ENCODE peak calls at places on chromosomes 5 and 9, in seven cellular contexts. U, O, P, L, H, J and Z are unnamed samples.

GRCh38 chr9:113548221-113549041 is 84.9 kb downstream of the RGS3 start:
- DNase-seq in L (peak; percentile 87), U (no peak), P (no peak), O (no peak), J (no peak), H (no peak), Z (no peak)

GRCh38 chr5:179163236-179164155 is 103.3 kb downstream of the ZNF354C start:
- DNase-seq in L (peak; percentile 60), O (no peak), J (no peak), P (no peak), H (no peak), U (no peak), Z (no peak)

GRCh38 chr9:108634669-108635462 is 220.9 kb downstream of the ACTL7B start:
- DNase-seq in H (peak; percentile 31), P (no peak), J (no peak), L (no peak), O (no peak), U (peak; percentile 10), Z (no peak)

GRCh38 chr5:113523168-113523567 is 9.7 kb downstream of the YTHDC2 start:
- DNase-seq in O (no peak), L (no peak), U (no peak), P (no peak), H (no peak), J (no peak), Z (no peak)

GRCh38 chr5:150227606-150228273 is 37.9 kb downstream of the SLC6A7 start:
- DNase-seq in L (no peak), U (no peak), H (no peak), O (no peak), P (no peak), J (no peak), Z (no peak)

GRCh38 chr9:130220351-130220750 is 45.2 kb upstream of the HMCN2 start:
- DNase-seq in P (no peak), H (no peak), O (peak; percentile 38), L (no peak), J (no peak), U (no peak), Z (no peak)

GRCh38 chr5:16427572-16427971 is 38.0 kb downstream of the ZNF622 start:
- DNase-seq in O (no peak), L (no peak), U (no peak), P (no peak), J (no peak), H (no peak), Z (no peak)

GRCh38 chr5:7186818-7187217 is 209.1 kb upstream of the ADCY2 start:
- DNase-seq in H (no peak), J (no peak), P (no peak), O (no peak), L (no peak), U (no peak), Z (no peak)

GRCh38 chr9:131892162-131892707 is 152.4 kb upstream of the RAPGEF1 start:
- DNase-seq in L (no peak), H (peak; percentile 22), J (no peak), U (no peak), P (no peak), O (no peak), Z (peak; percentile 42)

GRCh38 chr5:55853271-55853670 is 2.1 kb downstream of the IL31RA start:
- DNase-seq in P (no peak), O (no peak), H (no peak), J (no peak), U (no peak), L (no peak), Z (no peak)

GRCh38 chr5:53944981-53945380 is 365.4 kb downstream of the ARL15 start:
- DNase-seq in J (no peak), H (no peak), P (no peak), O (no peak), U (no peak), L (no peak), Z (no peak)

GRCh38 chr5:41193462-41194166 is 19.7 kb downstream of the C6 start:
- DNase-seq in O (no peak), J (no peak), P (no peak), L (peak; percentile 98), H (peak; percentile 87), U (no peak), Z (no peak)

GRCh38 chr5:168889039-168889438 is 309.9 kb upstream of the PANK3 start:
- DNase-seq in P (no peak), L (no peak), J (no peak), O (no peak), U (no peak), H (no peak), Z (no peak)

GRCh38 chr9:34426340-34427074 is 31.9 kb downstream of the FAM219A start:
- DNase-seq in L (no peak), U (no peak), H (no peak), J (no peak), O (no peak), P (peak; percentile 13), Z (no peak)

GRCh38 chr5:138623053-138623452 is 47.9 kb upstream of the HSPA9 start:
- DNase-seq in O (no peak), U (no peak), L (no peak), P (no peak), H (no peak), J (no peak), Z (no peak)

GRCh38 chr9:122318284-122318683 is 52.5 kb upstream of the PTGS1 start:
- DNase-seq in H (no peak), P (no peak), L (no peak), J (no peak), U (no peak), O (no peak), Z (no peak)

GRCh38 chr9:134595014-134595413 is 46.6 kb upstream of the COL5A1 start:
- DNase-seq in U (no peak), P (no peak), O (no peak), H (no peak), J (no peak), L (peak; percentile 50), Z (no peak)

GRCh38 chr9:71719585-71719984 is 48.7 kb downstream of the CEMIP2 start:
- DNase-seq in J (no peak), U (no peak), P (no peak), H (no peak), O (no peak), L (no peak), Z (no peak)

GRCh38 chr5:119031905-119032304 is 39.0 kb upstream of the DMXL1 start:
- DNase-seq in U (peak; percentile 34), H (no peak), O (no peak), P (peak; percentile 24), J (no peak), L (no peak), Z (peak; percentile 59)

GRCh38 chr5:58932057-58932594 is 349.3 kb downstream of the RAB3C start:
- DNase-seq in H (no peak), U (no peak), O (no peak), P (no peak), J (no peak), L (no peak), Z (no peak)

GRCh38 chr5:10335711-10336470 is 17.6 kb upstream of the MARCHF6 start:
- DNase-seq in H (no peak), U (no peak), J (no peak), P (no peak), O (no peak), L (no peak), Z (no peak)

GRCh38 chr5:106171708-106172107 is 1499.0 kb downstream of the EFNA5 start:
- DNase-seq in U (no peak), P (no peak), H (peak; percentile 49), L (no peak), O (no peak), J (no peak), Z (no peak)

DNA sequence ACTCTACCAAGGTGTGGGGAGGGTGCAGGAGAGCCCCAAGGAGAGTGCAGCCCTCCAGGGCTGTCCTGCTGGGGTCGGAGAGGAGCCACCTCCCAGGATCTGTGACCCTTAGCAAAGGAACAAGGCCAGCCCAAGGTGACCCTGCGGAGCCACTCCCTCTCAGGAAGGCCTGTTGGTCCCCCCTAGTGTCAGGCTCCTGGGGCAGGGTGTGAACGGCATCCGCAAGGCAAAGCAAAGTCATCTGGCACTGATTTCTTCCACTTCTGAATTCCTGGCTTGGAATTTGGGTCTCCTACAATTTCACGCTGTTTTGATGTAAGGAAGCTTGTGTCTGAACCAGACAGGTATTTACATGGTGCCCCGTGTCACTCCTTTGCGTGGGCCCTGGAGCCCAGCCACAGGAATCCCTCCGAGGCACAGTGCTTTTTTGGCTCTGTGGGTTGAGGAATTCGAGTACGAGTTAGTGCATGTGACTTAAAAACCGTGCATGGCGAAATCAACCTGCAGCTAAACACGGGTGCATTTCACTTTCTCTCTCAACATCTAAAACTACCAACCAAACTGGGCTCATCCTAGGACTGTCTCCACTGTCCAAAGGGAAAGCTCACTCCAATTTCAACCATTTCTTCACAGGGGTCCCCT is 24.5 kb upstream of the GFPT2 start:
- DNase-seq in U (no peak), H (no peak), L (no peak), P (no peak), J (no peak), O (no peak), Z (no peak)
- H3K9ac ChIP-seq in U (no peak overlapping the region), H (no peak overlapping the region), L (no peak overlapping the region), P (no peak overlapping the region), J (no peak overlapping the region), O (no peak overlapping the region), Z (no peak overlapping the region)

DNA sequence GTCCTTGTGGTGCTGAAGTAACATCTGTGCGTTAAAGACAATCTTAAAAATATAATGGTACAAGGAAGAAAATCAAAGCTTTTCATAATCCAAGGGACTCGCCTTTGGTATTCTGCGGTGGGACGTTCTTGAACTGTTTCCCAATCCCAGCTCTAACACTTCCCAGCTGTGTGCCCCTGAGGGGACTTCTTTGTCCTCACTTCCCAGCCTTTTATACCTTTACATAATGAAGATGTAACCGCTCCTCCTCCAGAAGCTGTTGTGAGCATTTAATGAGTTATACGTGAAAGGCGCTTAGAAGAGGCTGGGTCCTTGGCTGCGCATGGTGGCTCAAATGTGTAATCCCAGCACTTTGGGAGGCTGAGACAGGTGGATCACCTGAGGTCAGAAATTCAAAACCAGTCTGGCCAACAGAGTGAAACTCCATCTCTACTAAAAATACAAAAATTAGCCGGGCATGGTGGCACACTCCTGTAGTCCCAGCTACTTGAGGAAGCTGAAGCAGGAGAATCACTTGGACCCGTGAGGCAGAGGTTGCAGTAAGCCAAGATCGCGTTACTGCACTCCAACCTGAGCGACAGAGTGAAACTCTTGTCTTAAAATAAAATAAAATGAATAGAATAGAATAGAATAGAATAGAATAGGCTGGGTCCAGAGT is 16.8 kb downstream of the STK10 start:
- DNase-seq in O (no peak), P (no peak), H (no peak), L (no peak), J (no peak), U (no peak), Z (no peak)
- H3K9ac ChIP-seq in O (no peak overlapping the region), P (no peak overlapping the region), H (no peak overlapping the region), L (no peak overlapping the region), J (no peak overlapping the region), U (no peak overlapping the region), Z (no peak overlapping the region)

GRCh38 chr5:67474597-67475238 is 278.1 kb upstream of the CD180 start:
- DNase-seq in L (no peak), O (no peak), P (no peak), H (no peak), U (no peak), J (no peak), Z (no peak)
- H3K9ac ChIP-seq in L (no peak overlapping the region), O (no peak overlapping the region), P (no peak overlapping the region), H (no peak overlapping the region), U (no peak overlapping the region), J (no peak overlapping the region), Z (no peak overlapping the region)

DNA sequence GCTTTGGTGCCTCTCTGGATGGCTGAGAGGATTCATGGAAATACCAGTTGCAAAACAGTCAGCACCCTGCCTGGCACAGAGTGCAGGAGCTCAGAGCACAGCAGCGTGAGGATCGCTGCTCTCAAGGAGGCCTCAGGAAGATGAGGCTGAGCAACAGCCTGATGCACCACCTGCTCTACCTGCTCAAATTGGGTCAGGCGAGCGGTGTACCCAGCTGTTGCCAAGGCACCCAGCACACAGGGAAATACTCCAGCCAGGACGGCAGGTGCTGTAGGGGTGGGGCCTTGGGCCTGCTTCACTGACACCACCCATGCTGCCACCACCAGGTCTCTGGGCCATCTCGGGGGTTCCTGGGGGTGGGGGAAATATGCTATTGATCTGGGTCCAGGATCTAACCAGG is 4.3 kb downstream of the EEIG1 start:
- DNase-seq in J (no peak), U (no peak), O (no peak), P (no peak), L (peak; percentile 80), H (no peak), Z (no peak)
- H3K9ac ChIP-seq in J (no peak overlapping the region), U (no peak overlapping the region), O (no peak overlapping the region), P (no peak overlapping the region), L (no peak overlapping the region), H (no peak overlapping the region), Z (no peak overlapping the region)